ENCODE peak calls at places on chromosomes 12 and 14, in six cellular contexts. J, R, T, V, Z and A are unnamed samples.

GRCh38 chr12:110537605-110538409 is 35.7 kb downstream of the RAD9B start:
- DNase-seq in J (peak; percentile 27), R (no peak), T (no peak), V (no peak), Z (no peak), A (peak; percentile 56)

GRCh38 chr12:57611116-57611809 is at the start of gene ARHGEF25:
- DNase-seq in J (peak; percentile 66), R (peak; percentile 67), T (no peak), V (no peak), Z (peak; percentile 51), A (peak; percentile 51)

GRCh38 chr14:97854918-97855317 is 1057.7 kb downstream of the VRK1 start:
- DNase-seq in J (no peak), R (no peak), T (no peak), V (no peak), Z (no peak), A (no peak)

GRCh38 chr12:84508325-84508861 is 404.2 kb downstream of the SLC6A15 start:
- DNase-seq in J (peak; percentile 71), R (no peak), T (no peak), V (peak; percentile 79), Z (no peak), A (peak; percentile 80)

GRCh38 chr12:52190860-52191729 is 719 bp downstream of the KRT80 start:
- DNase-seq in J (no peak), R (no peak), T (no peak), V (no peak), Z (no peak), A (no peak)

GRCh38 chr14:34826661-34827060 is 48.5 kb downstream of the BAZ1A start:
- DNase-seq in J (peak; percentile 25), R (no peak), T (no peak), V (no peak), Z (no peak), A (peak; percentile 18)

GRCh38 chr14:80955434-80955939 is at the start of gene TSHR:
- DNase-seq in J (no peak), R (peak; percentile 36), T (peak; percentile 69), V (no peak), Z (peak; percentile 17), A (no peak)

GRCh38 chr12:63302941-63303536 is 152.0 kb upstream of the AVPR1A start:
- DNase-seq in J (no peak), R (no peak), T (no peak), V (no peak), Z (no peak), A (no peak)

GRCh38 chr14:96184737-96185136 is 19.9 kb upstream of the BDKRB2 start:
- DNase-seq in J (peak; percentile 68), R (no peak), T (no peak), V (no peak), Z (no peak), A (no peak)

GRCh38 chr12:62703011-62703380 is 232.0 kb downstream of the PPM1H start:
- DNase-seq in J (no peak), R (no peak), T (no peak), V (no peak), Z (no peak), A (peak; percentile 77)

DNA sequence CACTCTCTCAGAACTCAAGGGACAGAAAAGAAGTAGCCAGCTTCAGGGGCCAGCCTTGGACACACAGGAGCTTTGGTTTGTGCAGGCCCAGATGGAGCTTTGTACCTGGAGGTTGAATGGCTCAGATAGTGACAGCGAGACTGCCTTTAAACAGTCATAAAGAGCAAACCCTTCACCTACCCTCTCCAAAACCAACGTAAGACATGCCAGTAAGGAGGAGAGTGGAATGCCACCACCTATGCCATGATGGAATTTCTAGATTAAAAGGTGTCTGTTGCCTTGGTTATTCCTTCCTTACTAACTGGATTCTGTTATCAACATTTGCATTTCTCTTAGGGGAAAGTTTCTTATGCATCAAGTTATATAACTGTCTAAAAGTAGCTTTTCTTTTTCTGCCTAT is 98.1 kb downstream of the EML1 start:
- DNase-seq in J (no peak), R (no peak), T (no peak), V (no peak), Z (no peak), A (no peak)
- TF ChIP-seq CTCF in J (no peak), R (no peak), T (no peak), V (no peak), Z (no peak), A (no peak)

GRCh38 chr14:77014734-77015133 is 13.8 kb downstream of the IRF2BPL start:
- DNase-seq in J (no peak), R (no peak), T (no peak), V (no peak), Z (no peak), A (no peak)

GRCh38 chr14:77023001-77023996 is 5.2 kb downstream of the IRF2BPL start:
- DNase-seq in J (peak; percentile 62), R (no peak), T (no peak), V (no peak), Z (no peak), A (peak; percentile 50)

GRCh38 chr14:77014004-77014604 is 14.4 kb downstream of the IRF2BPL start:
- DNase-seq in J (no peak), R (no peak), T (no peak), V (no peak), Z (no peak), A (no peak)

GRCh38 chr14:77022219-77022852 is 6.2 kb downstream of the IRF2BPL start:
- DNase-seq in J (no peak), R (no peak), T (no peak), V (no peak), Z (no peak), A (no peak)

DNA sequence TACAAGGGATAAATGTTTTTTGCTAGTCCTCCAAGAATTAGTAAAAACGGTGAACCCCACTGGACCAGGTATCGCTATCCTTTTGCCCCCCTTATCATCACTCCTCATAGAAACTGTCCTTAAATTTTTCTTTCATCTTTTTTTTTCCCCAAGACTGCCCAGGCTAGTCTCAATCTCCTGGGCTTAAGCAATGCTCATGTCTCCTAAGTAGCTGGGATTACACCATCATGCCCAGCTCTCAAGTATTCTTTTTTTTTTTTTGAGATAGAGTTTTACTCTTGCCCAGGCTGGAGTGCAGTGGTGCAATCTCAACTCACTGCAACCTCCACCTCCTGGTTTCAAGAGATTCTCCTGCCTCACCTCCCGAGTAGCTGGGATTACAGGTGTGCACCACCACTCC is 9.7 kb downstream of the IRF2BPL start:
- DNase-seq in J (no peak), R (no peak), T (no peak), V (no peak), Z (no peak), A (no peak)
- H3K4me3 ChIP-seq in J (no peak overlapping the region), R (no peak overlapping the region), T (no peak overlapping the region), V (no peak overlapping the region), Z (no peak overlapping the region), A (no peak overlapping the region)

DNA sequence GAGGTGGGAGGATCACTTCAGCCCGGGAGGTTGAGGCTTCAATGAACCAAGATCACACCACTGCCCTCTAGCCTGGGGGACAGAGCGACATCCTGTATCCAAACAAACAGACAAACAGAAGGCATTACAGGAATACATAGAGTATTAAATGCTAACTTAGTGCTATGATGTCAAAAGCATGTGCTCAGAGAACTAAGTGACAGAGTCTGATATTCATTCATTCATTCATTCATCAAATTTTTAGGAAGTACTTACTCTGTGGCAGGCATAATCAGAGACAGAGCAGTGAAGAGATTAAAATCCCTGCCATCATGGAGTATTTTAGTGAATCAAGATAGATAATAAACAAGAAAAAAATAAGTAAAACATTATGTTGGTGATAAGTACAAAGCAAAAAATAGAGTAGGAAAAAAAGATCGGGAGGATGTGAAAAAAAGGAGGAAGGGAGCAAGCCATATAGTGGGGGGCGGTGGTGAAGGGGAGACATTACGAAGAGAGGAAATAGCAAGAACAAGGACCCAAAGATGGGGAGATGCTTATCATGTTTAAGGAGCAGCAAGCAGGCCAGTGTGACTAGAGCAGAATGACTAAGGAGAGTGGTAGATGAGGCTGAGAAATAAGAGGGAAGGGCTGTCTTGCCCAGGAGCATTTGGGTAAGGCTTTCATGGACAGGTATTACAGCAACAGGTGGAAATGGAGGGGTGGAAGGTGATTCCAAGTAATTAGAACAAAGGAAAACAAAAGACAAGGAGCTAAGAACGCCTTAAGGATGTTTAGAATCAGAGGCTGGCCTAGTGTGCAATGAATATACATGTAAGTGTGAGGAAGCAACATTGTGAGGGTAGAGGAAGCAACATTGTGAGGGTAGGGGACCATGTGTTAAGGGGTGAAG is 2.8 kb downstream of the MAP4K5 start:
- DNase-seq in J (no peak), R (no peak), T (no peak), V (no peak), Z (no peak), A (no peak)
- TF ChIP-seq CTCF in J (no peak), R (no peak), T (peak; percentile 25), V (no peak), Z (no peak), A (no peak)

GRCh38 chr12:106139422-106140141 is 828 bp upstream of the NUAK1 start:
- DNase-seq in J (peak; percentile 76), R (peak; percentile 76), T (no peak), V (no peak), Z (no peak), A (peak; percentile 84)

GRCh38 chr12:106137456-106138278 is 1.1 kb downstream of the NUAK1 start:
- DNase-seq in J (no peak), R (no peak), T (no peak), V (no peak), Z (no peak), A (no peak)

GRCh38 chr12:106140223-106140986 is 1.7 kb upstream of the NUAK1 start:
- DNase-seq in J (no peak), R (no peak), T (no peak), V (no peak), Z (no peak), A (no peak)

GRCh38 chr12:106138279-106138645 is 492 bp downstream of the NUAK1 start:
- DNase-seq in J (no peak), R (no peak), T (no peak), V (no peak), Z (no peak), A (no peak)

GRCh38 chr12:106138646-106139421 is at the start of gene NUAK1:
- DNase-seq in J (peak; percentile 33), R (peak; percentile 65), T (no peak), V (no peak), Z (no peak), A (peak; percentile 72)
- H3K4me3 ChIP-seq in J (peak within 1 kb of the TSS; percentile 73), R (peak within 1 kb of the TSS; percentile 53), T (no peak within 1 kb of the TSS), V (peak within 1 kb of the TSS; percentile 53), Z (peak within 1 kb of the TSS; percentile 33), A (peak within 1 kb of the TSS; percentile 56)

GRCh38 chr12:130486146-130486435 is 148.4 kb downstream of the PIWIL1 start:
- DNase-seq in J (no peak), R (no peak), T (no peak), V (no peak), Z (no peak), A (no peak)

GRCh38 chr12:130489293-130489692 is 151.6 kb downstream of the PIWIL1 start:
- DNase-seq in J (no peak), R (no peak), T (no peak), V (no peak), Z (no peak), A (no peak)

GRCh38 chr12:130485291-130486145 is 147.8 kb downstream of the PIWIL1 start:
- DNase-seq in J (no peak), R (no peak), T (no peak), V (no peak), Z (no peak), A (no peak)

GRCh38 chr12:130486891-130487416 is 149.3 kb downstream of the PIWIL1 start:
- DNase-seq in J (no peak), R (no peak), T (no peak), V (no peak), Z (no peak), A (no peak)

GRCh38 chr12:130487636-130488035 is 149.9 kb downstream of the PIWIL1 start:
- DNase-seq in J (no peak), R (no peak), T (no peak), V (no peak), Z (no peak), A (no peak)
- TF ChIP-seq CTCF in J (no peak), R (no peak), T (no peak), V (no peak), Z (no peak), A (no peak)

GRCh38 chr12:7961395-7962188 is 25.6 kb upstream of the SLC2A3 start:
- DNase-seq in J (peak; percentile 74), R (no peak), T (no peak), V (no peak), Z (no peak), A (peak; percentile 49)
- H3K4me3 ChIP-seq in J (no peak overlapping the region), R (peak overlapping the region; percentile 50), T (peak overlapping the region; percentile 71), V (peak overlapping the region; percentile 52), Z (peak overlapping the region; percentile 65), A (peak overlapping the region; percentile 60)